ENCODE peak calls at places on chromosomes 7 and 10, in seven cellular contexts. V is AG20443, Y is H9, J is amygdala, H is lower lobe of right lung, U is Right ventricle myocardium inferior, F is HuH-7.5. O is an unnamed sample.

GRCh38 chr7:36851382-36851781 is 127.1 kb upstream of the AOAH start:
- DNase-seq in H (no peak), V (no peak), F (no peak), Y (no peak), U (no peak), J (no peak), O (no peak)

GRCh38 chr7:152336754-152337368 is 98.9 kb downstream of the KMT2C start:
- DNase-seq in H (no peak), Y (peak), F (peak), J (no peak), U (no peak), V (peak), O (peak)

GRCh38 chr10:31076589-31076988 is 44.9 kb upstream of the ZNF438 start:
- DNase-seq in H (no peak), F (no peak), Y (no peak), U (no peak), V (no peak), J (no peak), O (no peak)

GRCh38 chr10:110600487-110601101 is 33.1 kb downstream of the SMC3 start:
- DNase-seq in Y (peak), J (no peak), V (peak), U (no peak), F (peak), H (no peak), O (peak)

GRCh38 chr7:81333004-81333403 is 414.2 kb upstream of the SEMA3C start:
- DNase-seq in J (no peak), H (no peak), F (no peak), U (no peak), Y (no peak), V (peak), O (no peak)

GRCh38 chr7:116524609-116525297 is at the start of gene CAV1:
- DNase-seq in J (no peak), H (peak), F (peak), U (peak), Y (peak), V (peak), O (peak)

GRCh38 chr10:14507156-14507555 is 176.4 kb upstream of the FRMD4A start:
- DNase-seq in V (no peak), F (no peak), J (no peak), Y (no peak), U (no peak), H (no peak), O (no peak)

GRCh38 chr7:276230-276835 is 13.6 kb upstream of the FOXL3 start:
- DNase-seq in J (no peak), H (no peak), U (no peak), V (no peak), Y (no peak), F (no peak), O (no peak)

GRCh38 chr7:101553018-101553770 is 75.9 kb downstream of the MYL10 start:
- DNase-seq in U (no peak), Y (peak), J (no peak), H (no peak), V (peak), F (peak), O (no peak)